ENCODE peak calls at places on chromosomes 3 and 15, in five cellular contexts. B, U, A, P and J are unnamed samples.

GRCh38 chr3:188948658-188949400 is 222.9 kb upstream of the TPRG1 start:
- DNase-seq in B (no peak), U (peak), A (no peak), P (no peak), J (no peak)

GRCh38 chr15:41429003-41429890 is 12.4 kb downstream of the RTF1 start:
- DNase-seq in B (no peak), U (no peak), A (peak), P (no peak), J (no peak)

GRCh38 chr3:182527745-182528144 is 265.6 kb upstream of the ATP11B start:
- DNase-seq in B (no peak), U (no peak), A (no peak), P (no peak), J (no peak)

GRCh38 chr15:66654718-66655375 is 47.2 kb upstream of the SMAD6 start:
- DNase-seq in B (no peak), U (peak), A (no peak), P (no peak), J (no peak)

GRCh38 chr3:126104742-126105605 is 21.1 kb upstream of the SLC41A3 start:
- DNase-seq in B (no peak), U (no peak), A (no peak), P (no peak), J (no peak)

GRCh38 chr3:19531426-19531825 is 383.1 kb downstream of the KCNH8 start:
- DNase-seq in B (no peak), U (no peak), A (no peak), P (no peak), J (no peak)

GRCh38 chr3:5349343-5349742 is 161.8 kb downstream of the EDEM1 start:
- DNase-seq in B (no peak), U (no peak), A (no peak), P (no peak), J (no peak)

GRCh38 chr15:92385096-92385495 is 8.6 kb upstream of the ST8SIA2 start:
- DNase-seq in B (no peak), U (no peak), A (no peak), P (no peak), J (no peak)

GRCh38 chr3:133466531-133467386 is 66.9 kb downstream of the BFSP2 start:
- DNase-seq in B (no peak), U (no peak), A (peak), P (no peak), J (no peak)

GRCh38 chr15:90871716-90872480 is 3.5 kb downstream of the FURIN start:
- DNase-seq in B (no peak), U (no peak), A (peak), P (no peak), J (no peak)

GRCh38 chr3:147775816-147776530 is 366.8 kb downstream of the ZIC1 start:
- DNase-seq in B (no peak), U (no peak), A (no peak), P (no peak), J (no peak)

GRCh38 chr3:48039487-48040190 is 23.4 kb upstream of the MAP4 start:
- DNase-seq in B (no peak), U (no peak), A (no peak), P (no peak), J (no peak)

GRCh38 chr3:140494970-140495369 is 182.9 kb upstream of the TRIM42 start:
- DNase-seq in B (no peak), U (no peak), A (no peak), P (no peak), J (no peak)

GRCh38 chr15:31302029-31302657 is 24.5 kb upstream of the KLF13 start:
- DNase-seq in B (no peak), U (no peak), A (no peak), P (no peak), J (no peak)